ENCODE peak calls at places on chromosome 17, in seven cellular contexts. F, D, G, A, T, U and E are unnamed samples.

GRCh38 chr17:83145831-83146230 is 66.4 kb downstream of the METRNL start:
- DNase-seq in F (no peak), D (no peak), G (no peak), A (no peak), T (no peak), U (no peak), E (no peak)

GRCh38 chr17:68576811-68577551 is 24.2 kb downstream of the FAM20A start:
- DNase-seq in F (no peak), D (no peak), G (no peak), A (no peak), T (no peak), U (no peak), E (no peak)

GRCh38 chr17:5000237-5000639 is 2.5 kb downstream of the KIF1C start:
- DNase-seq in F (no peak), D (no peak), G (no peak), A (peak; percentile 84), T (no peak), U (no peak), E (no peak)

GRCh38 chr17:2213291-2213960 is 90.2 kb downstream of the SMG6 start:
- DNase-seq in F (no peak), D (no peak), G (no peak), A (no peak), T (no peak), U (no peak), E (no peak)

GRCh38 chr17:69909389-69909788 is 165.6 kb upstream of the KCNJ16 start:
- DNase-seq in F (no peak), D (no peak), G (no peak), A (no peak), T (no peak), U (no peak), E (no peak)

GRCh38 chr17:45857977-45858708 is 13.5 kb downstream of the SPPL2C start:
- DNase-seq in F (no peak), D (no peak), G (no peak), A (no peak), T (no peak), U (no peak), E (no peak)

GRCh38 chr17:66813314-66813713 is 21.6 kb upstream of the CACNG5 start:
- DNase-seq in F (no peak), D (no peak), G (no peak), A (no peak), T (no peak), U (no peak), E (no peak)

GRCh38 chr17:309361-309888 is 43.2 kb downstream of the RPH3AL start:
- DNase-seq in F (peak; percentile 64), D (peak; percentile 37), G (peak; percentile 15), A (no peak), T (no peak), U (no peak), E (no peak)

GRCh38 chr17:28327031-28327607 is 8.1 kb downstream of the TMEM97 start:
- DNase-seq in F (no peak), D (peak; percentile 65), G (no peak), A (no peak), T (no peak), U (no peak), E (no peak)

GRCh38 chr17:5705081-5705875 is 121.0 kb upstream of the NLRP1 start:
- DNase-seq in F (peak; percentile 13), D (no peak), G (no peak), A (no peak), T (no peak), U (peak; percentile 37), E (peak; percentile 24)

GRCh38 chr17:50844117-50844700 is 8.8 kb downstream of the WFIKKN2 start:
- DNase-seq in F (no peak), D (no peak), G (no peak), A (no peak), T (no peak), U (no peak), E (no peak)

GRCh38 chr17:4997302-4998026 is at the start of the genes INCA1 and KIF1C:
- DNase-seq in F (peak; percentile 97), D (peak; percentile 94), G (peak; percentile 90), A (peak; percentile 95), T (peak; percentile 98), U (peak; percentile 99), E (peak; percentile 94)

GRCh38 chr17:56595831-56596740 is 2.6 kb downstream of the NOG start:
- DNase-seq in F (no peak), D (peak; percentile 44), G (peak; percentile 34), A (no peak), T (no peak), U (no peak), E (peak; percentile 35)

GRCh38 chr17:378068-378467 is 25.5 kb upstream of the RPH3AL start:
- DNase-seq in F (no peak), D (no peak), G (no peak), A (no peak), T (no peak), U (no peak), E (no peak)

GRCh38 chr17:39171933-39172332 is 6.0 kb upstream of the ARL5C start:
- DNase-seq in F (no peak), D (no peak), G (no peak), A (no peak), T (no peak), U (no peak), E (no peak)

GRCh38 chr17:50501054-50501453 is 7.2 kb upstream of the MYCBPAP start:
- DNase-seq in F (no peak), D (peak; percentile 38), G (peak; percentile 28), A (no peak), T (no peak), U (no peak), E (peak; percentile 47)